ENCODE peak calls at places on chromosomes 16 and 17, in six cellular contexts. One of them, this sample, is unnamed.
A peak's percentile ranks its signal among the peaks of the same experiment; 100 is the strongest.

GRCh38 chr16:28193530-28194423 is 18.0 kb downstream of the XPO6 start:
- DNase-seq in cerebellum: no peak
- DNase-seq in globus pallidus: no peak
- DNase-seq in psoas muscle: peak; percentile 19
- DNase-seq in GM10248: no peak
- DNase-seq in cardiac muscle cell: no peak
- DNase-seq in this sample: no peak

GRCh38 chr17:32445075-32445427 is 741 bp downstream of the PSMD11 start:
- DNase-seq in cerebellum: no peak
- DNase-seq in globus pallidus: no peak
- DNase-seq in psoas muscle: peak; percentile 42
- DNase-seq in GM10248: no peak
- DNase-seq in cardiac muscle cell: peak; percentile 50
- DNase-seq in this sample: no peak

GRCh38 chr17:4986403-4986802 is 1.1 kb downstream of the CAMTA2 start:
- DNase-seq in cerebellum: peak; percentile 38
- DNase-seq in globus pallidus: no peak
- DNase-seq in psoas muscle: no peak
- DNase-seq in GM10248: no peak
- DNase-seq in cardiac muscle cell: no peak
- DNase-seq in this sample: no peak

GRCh38 chr17:44069974-44070454 is 521 bp upstream of the G6PC3 start:
- DNase-seq in cerebellum: no peak
- DNase-seq in globus pallidus: no peak
- DNase-seq in psoas muscle: no peak
- DNase-seq in GM10248: no peak
- DNase-seq in cardiac muscle cell: no peak
- DNase-seq in this sample: no peak

GRCh38 chr16:56793504-56793903 is 63.6 kb downstream of the NUP93 start:
- DNase-seq in cerebellum: no peak
- DNase-seq in globus pallidus: no peak
- DNase-seq in psoas muscle: no peak
- DNase-seq in GM10248: no peak
- DNase-seq in cardiac muscle cell: peak; percentile 20
- DNase-seq in this sample: no peak

GRCh38 chr17:65078441-65079160 is 22.1 kb upstream of the GNA13 start:
- DNase-seq in cerebellum: no peak
- DNase-seq in globus pallidus: no peak
- DNase-seq in psoas muscle: no peak
- DNase-seq in GM10248: no peak
- DNase-seq in cardiac muscle cell: no peak
- DNase-seq in this sample: peak; percentile 45

GRCh38 chr17:45277992-45278391 is 16.1 kb upstream of the SPATA32 start:
- DNase-seq in cerebellum: no peak
- DNase-seq in globus pallidus: no peak
- DNase-seq in psoas muscle: no peak
- DNase-seq in GM10248: no peak
- DNase-seq in cardiac muscle cell: peak; percentile 42
- DNase-seq in this sample: no peak

GRCh38 chr16:2095315-2095853 is 40.3 kb downstream of the PKD1 start:
- DNase-seq in cerebellum: no peak
- DNase-seq in globus pallidus: no peak
- DNase-seq in psoas muscle: no peak
- DNase-seq in GM10248: no peak
- DNase-seq in cardiac muscle cell: no peak
- DNase-seq in this sample: no peak

GRCh38 chr17:80671039-80671822 is 126.6 kb downstream of the RPTOR start:
- DNase-seq in cerebellum: no peak
- DNase-seq in globus pallidus: no peak
- DNase-seq in psoas muscle: no peak
- DNase-seq in GM10248: no peak
- DNase-seq in cardiac muscle cell: no peak
- DNase-seq in this sample: no peak

This sample was measured in mesenteric fat pad.